ENCODE peak calls at places on chromosome 12, in nine cellular contexts. C is D721Med, B is NCI-H748 treated with DMSO at 0.1 percent for 48 hours, K is transverse colon, P is B cell, O is nephron progenitor cell, T is Ammon's horn, U is A549, E is H54. X is an unnamed sample.

GRCh38 chr12:95949801-95950206 is 6.7 kb downstream of the AMDHD1 start:
- DNase-seq in O (no peak), B (peak), K (no peak), P (no peak), E (no peak), U (no peak), T (no peak), C (no peak), X (no peak)

GRCh38 chr12:34404377-34405285 is 382.3 kb downstream of the ALG10 start:
- DNase-seq in C (no peak), K (peak), U (no peak), T (peak), O (no peak), P (no peak), E (no peak), B (no peak), X (no peak)

GRCh38 chr12:111160350-111161142 is 208.3 kb downstream of the PHETA1 start:
- DNase-seq in O (peak), P (no peak), B (no peak), E (no peak), C (no peak), U (no peak), K (no peak), T (no peak), X (no peak)

GRCh38 chr12:92602476-92602875 is 100.3 kb upstream of the PLEKHG7 start:
- DNase-seq in E (no peak), U (no peak), B (no peak), P (no peak), O (no peak), K (no peak), T (no peak), C (no peak), X (no peak)

GRCh38 chr12:94100254-94100653 is 48.1 kb upstream of the PLXNC1 start:
- DNase-seq in E (no peak), T (no peak), P (no peak), B (no peak), O (no peak), C (no peak), K (no peak), U (no peak), X (no peak)

GRCh38 chr12:53974084-53975018 is at the start of gene HOTAIR:
- DNase-seq in B (no peak), P (peak), C (no peak), O (no peak), E (peak), U (peak), T (no peak), K (no peak), X (no peak)

GRCh38 chr12:72390146-72390545 is 118.0 kb downstream of the TRHDE start:
- DNase-seq in B (no peak), O (no peak), C (no peak), T (no peak), K (no peak), P (no peak), E (no peak), U (no peak), X (no peak)

GRCh38 chr12:58071994-58072393 is 130.6 kb downstream of the ATP23 start:
- DNase-seq in P (no peak), T (no peak), K (no peak), E (no peak), B (no peak), C (no peak), U (no peak), O (no peak), X (no peak)

GRCh38 chr12:103645202-103645601 is 58.1 kb downstream of the STAB2 start:
- DNase-seq in B (no peak), U (no peak), T (no peak), K (no peak), E (no peak), C (no peak), O (no peak), P (no peak), X (no peak)

GRCh38 chr12:99005601-99006000 is 360.5 kb downstream of the APAF1 start:
- DNase-seq in T (peak), O (no peak), U (no peak), C (no peak), E (no peak), B (no peak), P (no peak), K (no peak), X (no peak)

GRCh38 chr12:67647251-67647546 is 1.3 kb upstream of the DYRK2 start:
- DNase-seq in B (peak), P (no peak), O (no peak), T (no peak), K (no peak), E (no peak), U (no peak), C (no peak), X (no peak)

GRCh38 chr12:12872139-12872933 is 19.0 kb upstream of the GPRC5A start:
- DNase-seq in C (no peak), T (no peak), B (peak), K (peak), U (peak), O (no peak), E (peak), P (no peak), X (no peak)

GRCh38 chr12:28463396-28463795 is 273.1 kb downstream of the CCDC91 start:
- DNase-seq in T (no peak), P (no peak), K (no peak), U (no peak), B (no peak), C (no peak), E (no peak), O (no peak), X (no peak)

GRCh38 chr12:132066345-132066685 is 77.8 kb downstream of the DDX51 start:
- DNase-seq in K (peak), E (no peak), P (peak), C (no peak), T (no peak), U (no peak), B (no peak), O (no peak), X (no peak)

GRCh38 chr12:1791104-1791927 is 29.0 kb upstream of the LRTM2 start:
- DNase-seq in U (peak), O (peak), P (peak), K (peak), C (peak), E (no peak), B (peak), T (peak), X (peak)

GRCh38 chr12:67943295-67943892 is 45.9 kb upstream of the IFNG-AS1 start:
- DNase-seq in B (peak), U (peak), T (peak), K (peak), O (peak), C (no peak), P (peak), E (no peak), X (peak)

GRCh38 chr12:50610171-50610570 is 105.4 kb downstream of the DIP2B start:
- DNase-seq in T (no peak), C (no peak), K (no peak), U (no peak), P (no peak), E (no peak), O (no peak), B (no peak), X (no peak)

GRCh38 chr12:72031066-72031465 is 92.4 kb downstream of the TPH2 start:
- DNase-seq in U (no peak), C (no peak), K (no peak), P (no peak), B (no peak), O (no peak), E (no peak), T (no peak), X (no peak)

GRCh38 chr12:34601689-34602088 is 579.4 kb downstream of the ALG10 start:
- DNase-seq in O (no peak), K (no peak), P (no peak), T (no peak), C (no peak), B (no peak), U (no peak), E (no peak), X (no peak)

GRCh38 chr12:90611891-90612290 is 343.1 kb downstream of the CCER1 start:
- DNase-seq in U (no peak), K (no peak), B (no peak), C (no peak), P (no peak), O (no peak), T (no peak), E (no peak), X (no peak)

GRCh38 chr12:113990548-113991223 is 24.6 kb upstream of the RBM19 start:
- DNase-seq in E (no peak), U (no peak), K (no peak), T (no peak), P (no peak), C (no peak), O (no peak), B (no peak), X (no peak)

GRCh38 chr12:75935544-75936242 is 95.9 kb downstream of the PHLDA1 start:
- DNase-seq in C (no peak), K (no peak), U (no peak), P (no peak), E (no peak), B (no peak), T (no peak), O (no peak), X (no peak)

GRCh38 chr12:93008044-93008778 is 79.1 kb upstream of the EEA1 start:
- DNase-seq in B (no peak), T (no peak), C (no peak), U (no peak), O (no peak), P (no peak), E (no peak), K (no peak), X (no peak)

GRCh38 chr12:94779520-94779919 is 129.2 kb upstream of the TMCC3 start:
- DNase-seq in P (no peak), T (no peak), U (no peak), O (no peak), B (no peak), E (no peak), C (no peak), K (no peak), X (no peak)

GRCh38 chr12:121466800-121467637 is 67.1 kb downstream of the RNF34 start:
- DNase-seq in K (peak), B (peak), P (peak), T (peak), U (peak), C (peak), E (peak), O (peak), X (peak)

GRCh38 chr12:90013409-90013808 is 304.8 kb upstream of the ATP2B1 start:
- DNase-seq in U (no peak), B (peak), O (no peak), E (no peak), P (peak), C (no peak), T (no peak), K (no peak), X (no peak)

X was measured in NCI-H2107.